ENCODE peak calls at places on chromosomes 6 and 20, in nine cellular contexts. W is cerebellar cortex; O is type B pancreatic cell; B is hypothalamus; Y is H7; S is CD8-positive, alpha-beta memory T cell; I is effector CD4-positive, alpha-beta T cell; L is NCI-H748 treated with DMSO at 0.1 percent for 48 hours; F is IMR-90. U is an unnamed sample.
A peak's percentile ranks its signal among the peaks of the same experiment; 100 is the strongest.

GRCh38 chr6:44431118-44431725 is 43.7 kb downstream of the CDC5L start:
- DNase-seq in W (peak; percentile 71), O (no peak), B (no peak), Y (peak; percentile 29), S (peak; percentile 26), I (peak; percentile 7), L (peak; percentile 11), F (peak; percentile 73), U (no peak)

GRCh38 chr6:1605822-1606532 is 3.7 kb upstream of the FOXC1 start:
- DNase-seq in W (no peak), O (no peak), B (no peak), Y (peak; percentile 60), S (no peak), I (no peak), L (no peak), F (no peak), U (no peak)

GRCh38 chr6:120378582-120379220 is 955.6 kb downstream of the TBC1D32 start:
- DNase-seq in W (peak; percentile 19), O (no peak), B (no peak), Y (peak; percentile 28), S (no peak), I (no peak), L (peak; percentile 8), F (no peak), U (no peak)

GRCh38 chr6:13370623-13371022 is 42.3 kb upstream of the TBC1D7 start:
- DNase-seq in W (no peak), O (no peak), B (no peak), Y (no peak), S (no peak), I (no peak), L (no peak), F (no peak), U (no peak)

GRCh38 chr6:159761135-159761872 is 541 bp upstream of the ACAT2 start:
- DNase-seq in W (peak; percentile 41), O (no peak), B (no peak), Y (peak; percentile 49), S (no peak), I (no peak), L (no peak), F (no peak), U (peak; percentile 26)

GRCh38 chr20:64109831-64110391 is 2.5 kb upstream of the NPBWR2 start:
- DNase-seq in W (no peak), O (peak; percentile 68), B (no peak), Y (no peak), S (no peak), I (no peak), L (no peak), F (no peak), U (no peak)

GRCh38 chr6:38634518-38634917 is 5.2 kb downstream of the BTBD9 start:
- DNase-seq in W (no peak), O (no peak), B (no peak), Y (no peak), S (no peak), I (no peak), L (no peak), F (peak; percentile 18), U (no peak)

GRCh38 chr6:157314705-157315321 is 8.5 kb downstream of the TMEM242 start:
- DNase-seq in W (peak; percentile 88), O (no peak), B (no peak), Y (peak; percentile 74), S (peak; percentile 52), I (peak; percentile 10), L (no peak), F (peak; percentile 85), U (no peak)

GRCh38 chr6:42453649-42454427 is 2.1 kb upstream of the TRERF1 start:
- DNase-seq in W (peak; percentile 70), O (no peak), B (peak; percentile 13), Y (peak; percentile 50), S (no peak), I (no peak), L (peak; percentile 67), F (peak; percentile 39), U (no peak)

GRCh38 chr6:105015482-105015881 is 58.6 kb downstream of the LIN28B start:
- DNase-seq in W (no peak), O (no peak), B (no peak), Y (no peak), S (no peak), I (no peak), L (no peak), F (peak; percentile 61), U (no peak)

GRCh38 chr6:118277631-118278030 is 270.5 kb upstream of the PLN start:
- DNase-seq in W (no peak), O (no peak), B (no peak), Y (no peak), S (no peak), I (no peak), L (no peak), F (no peak), U (no peak)